ENCODE peak calls at places on chromosomes 7 and 10, in seven cellular contexts. One of them, this sample, is unnamed.
A peak's percentile ranks its signal among the peaks of the same experiment; 100 is the strongest.

GRCh38 chr7:19122018-19122588 is 4.7 kb upstream of the TWIST1 start:
- DNase-seq in hepatocyte: no peak
- DNase-seq in SK-N-SH: peak; percentile 54
- DNase-seq in neural progenitor cell: peak; percentile 69
- DNase-seq in GM23338: peak; percentile 75
- DNase-seq in HCT116: peak; percentile 37
- DNase-seq in GM23248: peak; percentile 79
- DNase-seq in this sample: peak; percentile 74

GRCh38 chr7:40221836-40222235 is 87.0 kb downstream of the SUGCT start:
- DNase-seq in SK-N-SH: no peak
- DNase-seq in GM23338: no peak
- DNase-seq in GM23248: peak; percentile 94
- DNase-seq in hepatocyte: peak; percentile 14
- DNase-seq in HCT116: no peak
- DNase-seq in neural progenitor cell: no peak
- DNase-seq in this sample: peak; percentile 62

GRCh38 chr7:102836206-102836938 is 76.4 kb upstream of the LRRC17 start:
- DNase-seq in GM23248: peak; percentile 93
- DNase-seq in hepatocyte: peak; percentile 30
- DNase-seq in HCT116: peak; percentile 24
- DNase-seq in SK-N-SH: no peak
- DNase-seq in GM23338: no peak
- DNase-seq in neural progenitor cell: no peak
- DNase-seq in this sample: peak; percentile 87

GRCh38 chr7:112452102-112452888 is 2.0 kb downstream of the IFRD1 start:
- DNase-seq in GM23248: peak; percentile 89
- DNase-seq in hepatocyte: peak; percentile 62
- DNase-seq in GM23338: peak; percentile 50
- DNase-seq in SK-N-SH: peak; percentile 20
- DNase-seq in neural progenitor cell: peak; percentile 56
- DNase-seq in HCT116: no peak
- DNase-seq in this sample: peak; percentile 32

GRCh38 chr7:132059141-132059540 is 502.7 kb upstream of the PODXL start:
- DNase-seq in GM23248: no peak
- DNase-seq in neural progenitor cell: no peak
- DNase-seq in hepatocyte: no peak
- DNase-seq in HCT116: no peak
- DNase-seq in SK-N-SH: no peak
- DNase-seq in GM23338: no peak
- DNase-seq in this sample: no peak

GRCh38 chr10:105706281-105707026 is 1065.4 kb downstream of the SORCS3 start:
- DNase-seq in HCT116: no peak
- DNase-seq in neural progenitor cell: no peak
- DNase-seq in hepatocyte: peak; percentile 8
- DNase-seq in GM23248: no peak
- DNase-seq in SK-N-SH: no peak
- DNase-seq in GM23338: no peak
- DNase-seq in this sample: no peak

GRCh38 chr10:36765777-36766176 is 359.6 kb upstream of the ANKRD30A start:
- DNase-seq in neural progenitor cell: no peak
- DNase-seq in GM23248: no peak
- DNase-seq in GM23338: no peak
- DNase-seq in SK-N-SH: no peak
- DNase-seq in HCT116: no peak
- DNase-seq in hepatocyte: no peak
- DNase-seq in this sample: peak; percentile 95

GRCh38 chr10:8279598-8279997 is 225.1 kb downstream of the GATA3 start:
- DNase-seq in hepatocyte: peak; percentile 24
- DNase-seq in SK-N-SH: peak; percentile 38
- DNase-seq in GM23248: peak; percentile 20
- DNase-seq in HCT116: no peak
- DNase-seq in neural progenitor cell: no peak
- DNase-seq in GM23338: no peak
- DNase-seq in this sample: peak; percentile 58

GRCh38 chr7:132110692-132111091 is 465.6 kb downstream of the PLXNA4 start:
- DNase-seq in GM23248: no peak
- DNase-seq in SK-N-SH: no peak
- DNase-seq in neural progenitor cell: no peak
- DNase-seq in HCT116: no peak
- DNase-seq in hepatocyte: no peak
- DNase-seq in GM23338: no peak
- DNase-seq in this sample: no peak

GRCh38 chr7:372546-372938 is 82.6 kb downstream of the FOXL3 start:
- DNase-seq in HCT116: no peak
- DNase-seq in SK-N-SH: no peak
- DNase-seq in hepatocyte: no peak
- DNase-seq in GM23248: no peak
- DNase-seq in neural progenitor cell: no peak
- DNase-seq in GM23338: no peak
- DNase-seq in this sample: no peak

GRCh38 chr7:119720541-119720940 is 552.4 kb upstream of the KCND2 start:
- DNase-seq in hepatocyte: no peak
- DNase-seq in neural progenitor cell: no peak
- DNase-seq in SK-N-SH: no peak
- DNase-seq in GM23338: no peak
- DNase-seq in GM23248: peak; percentile 71
- DNase-seq in HCT116: peak; percentile 32
- DNase-seq in this sample: peak; percentile 71

GRCh38 chr7:4851459-4852422 is 10.1 kb downstream of the PAPOLB start:
- DNase-seq in GM23248: peak; percentile 40
- DNase-seq in neural progenitor cell: no peak
- DNase-seq in hepatocyte: no peak
- DNase-seq in SK-N-SH: no peak
- DNase-seq in HCT116: peak; percentile 16
- DNase-seq in GM23338: no peak
- DNase-seq in this sample: peak; percentile 18

GRCh38 chr10:91294134-91294906 is 73.9 kb downstream of the PCGF5 start:
- DNase-seq in neural progenitor cell: no peak
- DNase-seq in GM23248: no peak
- DNase-seq in hepatocyte: no peak
- DNase-seq in GM23338: no peak
- DNase-seq in HCT116: no peak
- DNase-seq in SK-N-SH: no peak
- DNase-seq in this sample: no peak
- TF ChIP-seq EZH2phosphoT487 in neural progenitor cell: no peak
- TF ChIP-seq EZH2phosphoT487 in GM23248: no peak
- TF ChIP-seq EZH2phosphoT487 in hepatocyte: no peak
- TF ChIP-seq EZH2phosphoT487 in GM23338: no peak
- TF ChIP-seq EZH2phosphoT487 in HCT116: no peak
- TF ChIP-seq EZH2phosphoT487 in SK-N-SH: no peak
- TF ChIP-seq EZH2phosphoT487 in this sample: no peak

DNA sequence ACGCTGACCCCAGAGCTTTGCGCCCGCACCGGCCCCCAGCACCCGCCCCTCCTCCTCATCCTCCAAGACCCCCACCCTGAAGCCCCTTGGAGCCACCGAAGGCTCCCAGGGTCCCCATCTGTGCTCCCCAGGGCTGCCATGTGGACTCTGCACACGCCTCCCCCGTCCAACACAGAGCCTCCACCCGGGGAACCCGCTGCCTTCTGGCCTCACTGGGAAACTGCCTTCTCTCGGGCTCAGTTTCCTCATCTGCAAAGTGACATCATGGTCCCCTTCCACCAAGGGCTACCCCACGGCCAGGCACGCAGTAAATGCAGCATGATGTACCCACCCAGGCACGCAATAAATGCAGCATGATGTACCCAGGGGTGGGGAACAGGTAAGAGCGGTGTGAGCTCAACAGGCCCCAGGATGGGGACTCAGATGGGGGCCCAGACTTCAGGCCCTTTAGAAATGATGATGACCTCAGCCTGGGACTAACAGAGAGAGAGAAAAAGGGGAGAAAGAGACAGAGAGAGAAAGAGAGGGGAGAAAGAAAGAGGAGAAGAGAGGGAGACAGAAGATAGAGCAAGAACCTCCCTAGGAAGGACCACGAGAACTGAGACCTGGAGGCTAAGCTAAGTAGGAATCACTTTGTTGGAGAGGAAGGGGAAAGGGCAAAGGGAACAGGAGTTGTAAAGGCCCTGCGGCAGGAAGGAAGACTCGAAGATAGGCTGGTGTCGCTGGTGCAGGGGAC is 2.5 kb upstream of the MICALL2 start:
- DNase-seq in HCT116: no peak
- DNase-seq in GM23248: no peak
- DNase-seq in GM23338: no peak
- DNase-seq in neural progenitor cell: no peak
- DNase-seq in SK-N-SH: no peak
- DNase-seq in hepatocyte: no peak
- DNase-seq in this sample: no peak
- H3K4me1 ChIP-seq in HCT116: peaks cover 72% of the 10 kb centered on the region
- H3K4me1 ChIP-seq in GM23248: peaks cover 21% of the 10 kb centered on the region
- H3K4me1 ChIP-seq in GM23338: peaks cover 6% of the 10 kb centered on the region
- H3K4me1 ChIP-seq in neural progenitor cell: peaks cover 16% of the 10 kb centered on the region
- H3K4me1 ChIP-seq in SK-N-SH: peaks cover 44% of the 10 kb centered on the region
- H3K4me1 ChIP-seq in hepatocyte: peaks cover 44% of the 10 kb centered on the region
- H3K4me1 ChIP-seq in this sample: peaks cover 20% of the 10 kb centered on the region

GRCh38 chr10:114283535-114283934 is 44.5 kb downstream of the VWA2 start:
- DNase-seq in hepatocyte: no peak
- DNase-seq in neural progenitor cell: no peak
- DNase-seq in GM23248: no peak
- DNase-seq in HCT116: no peak
- DNase-seq in GM23338: no peak
- DNase-seq in SK-N-SH: no peak
- DNase-seq in this sample: no peak

GRCh38 chr10:114281461-114281860 is 42.4 kb downstream of the VWA2 start:
- DNase-seq in HCT116: no peak
- DNase-seq in GM23338: peak; percentile 27
- DNase-seq in neural progenitor cell: no peak
- DNase-seq in SK-N-SH: no peak
- DNase-seq in hepatocyte: no peak
- DNase-seq in GM23248: no peak
- DNase-seq in this sample: no peak

GRCh38 chr10:114282526-114282925 is 43.5 kb downstream of the VWA2 start:
- DNase-seq in hepatocyte: no peak
- DNase-seq in GM23248: no peak
- DNase-seq in SK-N-SH: no peak
- DNase-seq in GM23338: no peak
- DNase-seq in HCT116: no peak
- DNase-seq in neural progenitor cell: no peak
- DNase-seq in this sample: no peak

GRCh38 chr10:114284346-114285071 is 45.5 kb downstream of the VWA2 start:
- DNase-seq in hepatocyte: no peak
- DNase-seq in SK-N-SH: no peak
- DNase-seq in GM23338: no peak
- DNase-seq in GM23248: no peak
- DNase-seq in HCT116: no peak
- DNase-seq in neural progenitor cell: no peak
- DNase-seq in this sample: no peak

DNA sequence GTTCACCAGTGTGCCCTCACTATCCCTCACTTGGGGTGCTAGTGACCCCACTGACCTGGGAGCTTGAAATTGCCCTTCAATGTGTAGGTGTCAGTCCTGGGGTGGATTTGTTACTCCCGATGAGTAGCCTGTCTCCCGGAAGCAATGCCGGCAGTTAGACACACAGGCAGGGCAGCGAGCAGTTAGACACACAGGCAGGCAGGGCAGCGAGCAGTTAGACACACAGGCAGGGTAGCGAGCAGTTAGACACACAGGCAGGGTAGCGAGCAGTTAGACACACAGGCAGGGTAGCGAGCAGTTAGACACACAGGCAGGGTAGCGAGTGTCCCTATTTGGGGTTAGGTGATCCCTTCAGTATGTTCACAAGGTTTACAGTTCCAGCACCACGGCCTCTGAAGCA is 44.0 kb downstream of the VWA2 start:
- DNase-seq in GM23248: no peak
- DNase-seq in hepatocyte: no peak
- DNase-seq in HCT116: no peak
- DNase-seq in SK-N-SH: no peak
- DNase-seq in neural progenitor cell: no peak
- DNase-seq in GM23338: no peak
- DNase-seq in this sample: no peak
- TF ChIP-seq EZH2phosphoT487 in GM23248: no peak
- TF ChIP-seq EZH2phosphoT487 in hepatocyte: no peak
- TF ChIP-seq EZH2phosphoT487 in HCT116: no peak
- TF ChIP-seq EZH2phosphoT487 in SK-N-SH: no peak
- TF ChIP-seq EZH2phosphoT487 in neural progenitor cell: no peak
- TF ChIP-seq EZH2phosphoT487 in GM23338: no peak
- TF ChIP-seq EZH2phosphoT487 in this sample: no peak

GRCh38 chr7:159028456-159029401 is 115.9 kb downstream of the VIPR2 start:
- DNase-seq in neural progenitor cell: no peak
- DNase-seq in GM23248: no peak
- DNase-seq in HCT116: no peak
- DNase-seq in hepatocyte: peak; percentile 3
- DNase-seq in GM23338: no peak
- DNase-seq in SK-N-SH: no peak
- DNase-seq in this sample: no peak
- H3K4me1 ChIP-seq in neural progenitor cell: peaks cover 56% of the 10 kb centered on the region
- H3K4me1 ChIP-seq in GM23248: no peaks in the 10 kb centered on the region
- H3K4me1 ChIP-seq in HCT116: peaks cover 17% of the 10 kb centered on the region
- H3K4me1 ChIP-seq in hepatocyte: no peaks in the 10 kb centered on the region
- H3K4me1 ChIP-seq in GM23338: peaks cover 4% of the 10 kb centered on the region
- H3K4me1 ChIP-seq in SK-N-SH: peaks cover 11% of the 10 kb centered on the region
- H3K4me1 ChIP-seq in this sample: peaks cover 25% of the 10 kb centered on the region

GRCh38 chr7:113764401-113765035 is 154.3 kb downstream of the PPP1R3A start:
- DNase-seq in GM23248: no peak
- DNase-seq in hepatocyte: no peak
- DNase-seq in neural progenitor cell: no peak
- DNase-seq in GM23338: no peak
- DNase-seq in HCT116: no peak
- DNase-seq in SK-N-SH: no peak
- DNase-seq in this sample: peak; percentile 20
- TF ChIP-seq EZH2phosphoT487 in GM23248: no peak
- TF ChIP-seq EZH2phosphoT487 in hepatocyte: no peak
- TF ChIP-seq EZH2phosphoT487 in neural progenitor cell: no peak
- TF ChIP-seq EZH2phosphoT487 in GM23338: no peak
- TF ChIP-seq EZH2phosphoT487 in HCT116: no peak
- TF ChIP-seq EZH2phosphoT487 in SK-N-SH: no peak
- TF ChIP-seq EZH2phosphoT487 in this sample: no peak

GRCh38 chr10:931326-932318 is at the start of gene LARP4B:
- DNase-seq in SK-N-SH: peak; percentile 99
- DNase-seq in HCT116: peak; percentile 91
- DNase-seq in GM23338: peak; percentile 97
- DNase-seq in hepatocyte: peak; percentile 99
- DNase-seq in GM23248: peak; percentile 99
- DNase-seq in neural progenitor cell: peak; percentile 99
- DNase-seq in this sample: peak; percentile 88

GRCh38 chr10:930415-931325 is 835 bp downstream of the LARP4B start:
- DNase-seq in GM23338: peak; percentile 82
- DNase-seq in SK-N-SH: peak; percentile 77
- DNase-seq in HCT116: no peak
- DNase-seq in hepatocyte: peak; percentile 80
- DNase-seq in neural progenitor cell: peak; percentile 82
- DNase-seq in GM23248: peak; percentile 76
- DNase-seq in this sample: peak; percentile 20

GRCh38 chr10:932589-932988 is 1.1 kb upstream of the LARP4B start:
- DNase-seq in GM23248: no peak
- DNase-seq in SK-N-SH: peak; percentile 39
- DNase-seq in GM23338: peak; percentile 47
- DNase-seq in neural progenitor cell: no peak
- DNase-seq in hepatocyte: no peak
- DNase-seq in HCT116: no peak
- DNase-seq in this sample: no peak

GRCh38 chr10:927131-927530 is 4.4 kb downstream of the LARP4B start:
- DNase-seq in GM23338: no peak
- DNase-seq in SK-N-SH: no peak
- DNase-seq in hepatocyte: no peak
- DNase-seq in GM23248: no peak
- DNase-seq in neural progenitor cell: no peak
- DNase-seq in HCT116: no peak
- DNase-seq in this sample: no peak

GRCh38 chr10:929965-930364 is 1.5 kb downstream of the LARP4B start:
- DNase-seq in HCT116: no peak
- DNase-seq in neural progenitor cell: no peak
- DNase-seq in hepatocyte: no peak
- DNase-seq in GM23248: peak; percentile 20
- DNase-seq in SK-N-SH: no peak
- DNase-seq in GM23338: no peak
- DNase-seq in this sample: no peak
- H3K4me1 ChIP-seq in HCT116: peaks cover 10% of the 10 kb centered on the region
- H3K4me1 ChIP-seq in neural progenitor cell: peaks cover 11% of the 10 kb centered on the region
- H3K4me1 ChIP-seq in hepatocyte: peaks cover 22% of the 10 kb centered on the region
- H3K4me1 ChIP-seq in GM23248: peaks cover 15% of the 10 kb centered on the region
- H3K4me1 ChIP-seq in SK-N-SH: peaks cover 17% of the 10 kb centered on the region
- H3K4me1 ChIP-seq in GM23338: peaks cover 34% of the 10 kb centered on the region
- H3K4me1 ChIP-seq in this sample: peaks cover 8% of the 10 kb centered on the region

GRCh38 chr7:116955801-116956514 is 2.7 kb downstream of the ST7 start:
- DNase-seq in HCT116: no peak
- DNase-seq in SK-N-SH: no peak
- DNase-seq in GM23338: no peak
- DNase-seq in hepatocyte: no peak
- DNase-seq in neural progenitor cell: no peak
- DNase-seq in GM23248: peak; percentile 27
- DNase-seq in this sample: no peak
- TF ChIP-seq EZH2phosphoT487 in HCT116: no peak
- TF ChIP-seq EZH2phosphoT487 in SK-N-SH: no peak
- TF ChIP-seq EZH2phosphoT487 in GM23338: no peak
- TF ChIP-seq EZH2phosphoT487 in hepatocyte: no peak
- TF ChIP-seq EZH2phosphoT487 in neural progenitor cell: no peak
- TF ChIP-seq EZH2phosphoT487 in GM23248: no peak
- TF ChIP-seq EZH2phosphoT487 in this sample: no peak

This sample was measured in PC-3.